ENCODE peak calls at places on chromosomes 7 and 10, in six cellular contexts. T, H, G, S, I and V are unnamed samples.

GRCh38 chr10:65518379-65518778 is 1407.5 kb upstream of the LRRTM3 start:
- DNase-seq in T (no peak), H (no peak), G (no peak), S (no peak), I (no peak), V (no peak)

GRCh38 chr7:130872756-130873448 is 138.9 kb upstream of the KLF14 start:
- DNase-seq in T (no peak), H (no peak), G (no peak), S (no peak), I (no peak), V (no peak)

GRCh38 chr10:125605167-125605566 is 77.8 kb downstream of the TEX36 start:
- DNase-seq in T (no peak), H (no peak), G (no peak), S (no peak), I (no peak), V (no peak)

GRCh38 chr7:28627869-28628268 is 215.6 kb downstream of the CREB5 start:
- DNase-seq in T (no peak), H (no peak), G (no peak), S (no peak), I (no peak), V (no peak)

GRCh38 chr7:164882-165660 is 27.3 kb upstream of the FAM20C start:
- DNase-seq in T (peak), H (no peak), G (no peak), S (no peak), I (no peak), V (no peak)

GRCh38 chr10:47378606-47379444 is 5.3 kb downstream of the ZNF488 start:
- DNase-seq in T (peak), H (no peak), G (no peak), S (no peak), I (no peak), V (peak)

GRCh38 chr7:54864718-54865117 is 105.7 kb upstream of the SEC61G start:
- DNase-seq in T (no peak), H (no peak), G (no peak), S (no peak), I (no peak), V (no peak)

GRCh38 chr7:147419001-147419400 is 1171.6 kb upstream of the C7orf33 start:
- DNase-seq in T (no peak), H (no peak), G (no peak), S (no peak), I (no peak), V (no peak)

GRCh38 chr7:154231732-154232131 is 179.5 kb downstream of the DPP6 start:
- DNase-seq in T (no peak), H (no peak), G (no peak), S (no peak), I (peak), V (peak)

GRCh38 chr7:2786607-2787116 is 57.4 kb downstream of the GNA12 start:
- DNase-seq in T (no peak), H (no peak), G (no peak), S (no peak), I (no peak), V (no peak)

GRCh38 chr10:100805543-100806355 is 60.4 kb downstream of the PAX2 start:
- DNase-seq in T (no peak), H (no peak), G (no peak), S (no peak), I (no peak), V (no peak)

DNA sequence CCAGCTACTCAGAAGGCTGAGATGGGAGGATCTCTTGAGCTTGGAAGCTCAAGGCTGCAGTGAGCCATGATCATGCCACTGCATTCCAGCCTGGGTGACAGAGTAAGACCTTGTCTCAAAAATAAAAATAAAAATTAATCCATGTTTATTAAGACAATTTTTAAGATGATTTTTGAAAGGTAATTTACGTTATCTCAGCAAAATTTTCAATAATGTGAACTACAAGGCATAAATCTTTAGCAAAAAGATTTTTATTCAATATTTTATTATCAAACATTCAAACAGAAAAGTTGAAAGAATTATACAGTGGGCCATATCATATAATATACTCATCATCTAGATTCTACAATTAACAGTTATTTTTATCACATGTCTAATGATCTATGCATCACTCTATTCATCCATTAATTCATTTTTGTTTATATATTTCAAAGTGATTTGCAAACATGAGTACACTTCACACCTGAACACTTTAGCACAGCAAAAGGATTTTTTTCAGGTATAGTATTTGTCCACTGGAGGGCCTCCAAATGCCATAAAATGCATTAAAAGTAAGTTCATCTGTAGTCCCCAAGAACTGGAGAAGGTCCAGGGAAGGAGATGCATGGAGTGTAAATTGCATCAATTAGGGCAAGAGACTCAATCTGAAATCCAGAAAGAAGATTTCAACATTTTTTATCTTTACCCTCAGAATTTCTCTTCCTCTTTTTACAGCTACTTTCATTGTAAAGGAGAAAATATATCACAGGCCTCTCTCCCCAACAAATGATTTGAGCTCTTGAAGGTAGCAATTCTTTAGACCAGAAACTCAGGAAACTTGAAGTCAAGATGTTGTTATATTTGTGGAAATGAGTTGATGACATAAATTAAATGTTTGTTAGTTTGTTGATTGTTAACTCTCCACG is 38.6 kb upstream of the RSBN1L start:
- DNase-seq in T (no peak), H (no peak), G (peak), S (peak), I (no peak), V (no peak)
- TF ChIP-seq CTCF in T (peak), H (peak), G (peak), S (peak), I (peak), V (peak)

DNA sequence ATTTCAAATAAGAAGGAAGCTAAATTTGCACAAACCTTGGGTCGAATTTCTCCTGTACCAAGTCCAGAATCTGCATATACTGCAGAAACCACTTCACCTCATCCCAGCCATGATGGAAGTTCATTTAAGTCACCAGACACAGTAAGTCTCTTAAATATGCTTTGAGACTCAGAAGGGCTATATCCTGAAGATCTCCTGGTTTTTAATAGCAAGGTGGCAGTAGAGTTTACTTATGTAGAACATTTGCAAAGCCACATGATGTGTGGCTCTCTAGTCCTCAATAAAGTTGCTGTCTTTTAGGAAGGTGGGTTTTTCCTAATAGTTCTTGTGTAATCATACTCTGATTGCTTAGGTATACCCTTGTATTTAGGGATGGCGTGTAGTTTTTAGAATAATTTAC is 8.7 kb downstream of the DBF4 start:
- DNase-seq in T (no peak), H (no peak), G (no peak), S (no peak), I (no peak), V (no peak)
- TF ChIP-seq CTCF in T (no peak), H (no peak), G (no peak), S (no peak), I (no peak), V (no peak)

DNA sequence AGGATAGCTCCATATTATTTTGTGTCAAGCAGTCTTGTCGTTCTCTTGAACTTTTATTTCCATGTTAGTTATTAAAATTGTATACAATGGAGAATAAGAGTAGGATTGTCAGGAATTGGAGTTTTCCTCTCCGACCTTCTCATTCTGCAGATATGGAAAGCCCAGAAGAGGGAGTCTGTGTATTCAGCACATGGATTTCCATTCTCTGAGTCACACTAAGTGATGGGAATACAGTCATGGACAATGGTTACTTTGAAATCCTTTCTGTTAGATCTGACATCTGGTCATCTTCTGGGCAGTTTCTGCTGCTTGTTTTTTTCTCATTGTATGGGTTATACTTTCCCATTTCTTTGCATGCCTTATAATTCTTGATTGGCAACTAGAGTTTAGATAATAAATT is 5.0 kb upstream of the TASOR2 start:
- DNase-seq in T (no peak), H (no peak), G (no peak), S (peak), I (no peak), V (no peak)
- TF ChIP-seq CTCF in T (no peak), H (no peak), G (no peak), S (no peak), I (no peak), V (no peak)

GRCh38 chr7:48628950-48629349 is 295.4 kb upstream of the CDC14C start:
- DNase-seq in T (no peak), H (no peak), G (no peak), S (no peak), I (no peak), V (no peak)
- TF ChIP-seq CTCF in T (no peak), H (no peak), G (no peak), S (no peak), I (no peak), V (no peak)

GRCh38 chr10:78852856-78853255 is 215.9 kb upstream of the ZMIZ1 start:
- DNase-seq in T (no peak), H (no peak), G (peak), S (no peak), I (peak), V (peak)
- TF ChIP-seq CTCF in T (no peak), H (peak), G (no peak), S (peak), I (peak), V (peak)